ENCODE peak calls at places on chromosomes 4 and X, in five cellular contexts. One of them, this sample, is unnamed.

GRCh38 chr4:186708554-186708953 is 15.1 kb downstream of the FAT1 start:
- DNase-seq in left ventricle myocardium inferior: no peak
- DNase-seq in GM12878: no peak
- DNase-seq in DMS153: no peak
- DNase-seq in HFF-Myc: no peak
- DNase-seq in this sample: no peak

GRCh38 chr4:118968813-118969212 is 80.2 kb downstream of the SYNPO2 start:
- DNase-seq in GM12878: no peak
- DNase-seq in left ventricle myocardium inferior: no peak
- DNase-seq in HFF-Myc: no peak
- DNase-seq in DMS153: no peak
- DNase-seq in this sample: no peak

GRCh38 chr4:140256335-140256734 is 102.4 kb upstream of the MAML3 start:
- DNase-seq in HFF-Myc: no peak
- DNase-seq in DMS153: no peak
- DNase-seq in left ventricle myocardium inferior: no peak
- DNase-seq in GM12878: no peak
- DNase-seq in this sample: no peak

GRCh38 chr4:102141855-102142254 is 203.4 kb downstream of the SLC39A8 start:
- DNase-seq in left ventricle myocardium inferior: no peak
- DNase-seq in HFF-Myc: no peak
- DNase-seq in DMS153: no peak
- DNase-seq in GM12878: no peak
- DNase-seq in this sample: no peak

GRCh38 chrX:76148011-76148665 is 24.7 kb upstream of the PBDC1 start:
- DNase-seq in GM12878: peak
- DNase-seq in DMS153: no peak
- DNase-seq in left ventricle myocardium inferior: no peak
- DNase-seq in HFF-Myc: no peak
- DNase-seq in this sample: peak

GRCh38 chr4:102687982-102688433 is 72.8 kb downstream of the MANBA start:
- DNase-seq in GM12878: no peak
- DNase-seq in left ventricle myocardium inferior: no peak
- DNase-seq in HFF-Myc: no peak
- DNase-seq in DMS153: no peak
- DNase-seq in this sample: peak

GRCh38 chrX:38985375-38985774 is 184.1 kb downstream of the MID1IP1 start:
- DNase-seq in HFF-Myc: no peak
- DNase-seq in GM12878: no peak
- DNase-seq in DMS153: no peak
- DNase-seq in left ventricle myocardium inferior: no peak
- DNase-seq in this sample: no peak

GRCh38 chr4:140109626-140110213 is 44.3 kb downstream of the MAML3 start:
- DNase-seq in DMS153: peak
- DNase-seq in left ventricle myocardium inferior: no peak
- DNase-seq in GM12878: no peak
- DNase-seq in HFF-Myc: no peak
- DNase-seq in this sample: no peak

GRCh38 chr4:159764343-159764952 is 661.6 kb downstream of the RAPGEF2 start:
- DNase-seq in left ventricle myocardium inferior: no peak
- DNase-seq in GM12878: no peak
- DNase-seq in DMS153: peak
- DNase-seq in HFF-Myc: peak
- DNase-seq in this sample: peak

This sample was measured in GM06990.